ENCODE peak calls at places on chromosomes 16 and 17, in seven cellular contexts. One of them, this sample, is unnamed.

GRCh38 chr16:77974883-77975282 is 47.5 kb upstream of the CLEC3A start:
- DNase-seq in Right ventricle myocardium superior: no peak
- DNase-seq in HFFc6: no peak
- DNase-seq in omental fat pad: no peak
- DNase-seq in left colon: no peak
- DNase-seq in activated CD8-positive, alpha-beta memory T cell treated with anti-CD3 and anti-CD28 coated beads, Interleukin-2, amount 10 ng/mL, durations not matched to agents 7 days and 5 days: peak
- DNase-seq in lung microvascular endothelial cell: peak
- DNase-seq in this sample: no peak

GRCh38 chr17:75845933-75846700 is 1.9 kb upstream of the UNC13D start:
- DNase-seq in Right ventricle myocardium superior: no peak
- DNase-seq in HFFc6: no peak
- DNase-seq in omental fat pad: no peak
- DNase-seq in left colon: peak
- DNase-seq in activated CD8-positive, alpha-beta memory T cell treated with anti-CD3 and anti-CD28 coated beads, Interleukin-2, amount 10 ng/mL, durations not matched to agents 7 days and 5 days: no peak
- DNase-seq in lung microvascular endothelial cell: peak
- DNase-seq in this sample: no peak

GRCh38 chr17:32518856-32519768 is 32.3 kb downstream of the CDK5R1 start:
- DNase-seq in Right ventricle myocardium superior: peak
- DNase-seq in HFFc6: peak
- DNase-seq in omental fat pad: no peak
- DNase-seq in left colon: peak
- DNase-seq in activated CD8-positive, alpha-beta memory T cell treated with anti-CD3 and anti-CD28 coated beads, Interleukin-2, amount 10 ng/mL, durations not matched to agents 7 days and 5 days: peak
- DNase-seq in lung microvascular endothelial cell: peak
- DNase-seq in this sample: no peak

GRCh38 chr17:72004011-72004427 is 116.8 kb upstream of the SOX9 start:
- DNase-seq in Right ventricle myocardium superior: no peak
- DNase-seq in HFFc6: no peak
- DNase-seq in omental fat pad: no peak
- DNase-seq in left colon: no peak
- DNase-seq in activated CD8-positive, alpha-beta memory T cell treated with anti-CD3 and anti-CD28 coated beads, Interleukin-2, amount 10 ng/mL, durations not matched to agents 7 days and 5 days: no peak
- DNase-seq in lung microvascular endothelial cell: no peak
- DNase-seq in this sample: peak

GRCh38 chr16:85750021-85750826 is 672 bp downstream of the C16orf74 start:
- DNase-seq in Right ventricle myocardium superior: peak
- DNase-seq in HFFc6: peak
- DNase-seq in omental fat pad: no peak
- DNase-seq in left colon: peak
- DNase-seq in activated CD8-positive, alpha-beta memory T cell treated with anti-CD3 and anti-CD28 coated beads, Interleukin-2, amount 10 ng/mL, durations not matched to agents 7 days and 5 days: no peak
- DNase-seq in lung microvascular endothelial cell: peak
- DNase-seq in this sample: peak

GRCh38 chr16:58615280-58615679 is 14.3 kb downstream of the CNOT1 start:
- DNase-seq in Right ventricle myocardium superior: no peak
- DNase-seq in HFFc6: no peak
- DNase-seq in omental fat pad: no peak
- DNase-seq in left colon: no peak
- DNase-seq in activated CD8-positive, alpha-beta memory T cell treated with anti-CD3 and anti-CD28 coated beads, Interleukin-2, amount 10 ng/mL, durations not matched to agents 7 days and 5 days: no peak
- DNase-seq in lung microvascular endothelial cell: no peak
- DNase-seq in this sample: peak

GRCh38 chr16:21162661-21163151 is 4.2 kb downstream of the LDAF1 start:
- DNase-seq in Right ventricle myocardium superior: peak
- DNase-seq in HFFc6: no peak
- DNase-seq in omental fat pad: no peak
- DNase-seq in left colon: no peak
- DNase-seq in activated CD8-positive, alpha-beta memory T cell treated with anti-CD3 and anti-CD28 coated beads, Interleukin-2, amount 10 ng/mL, durations not matched to agents 7 days and 5 days: no peak
- DNase-seq in lung microvascular endothelial cell: no peak
- DNase-seq in this sample: peak

GRCh38 chr17:50279181-50279526 is 4.9 kb downstream of the TMEM92 start:
- DNase-seq in Right ventricle myocardium superior: no peak
- DNase-seq in HFFc6: peak
- DNase-seq in omental fat pad: no peak
- DNase-seq in left colon: no peak
- DNase-seq in activated CD8-positive, alpha-beta memory T cell treated with anti-CD3 and anti-CD28 coated beads, Interleukin-2, amount 10 ng/mL, durations not matched to agents 7 days and 5 days: no peak
- DNase-seq in lung microvascular endothelial cell: peak
- DNase-seq in this sample: no peak

GRCh38 chr17:3951420-3951819 is 12.8 kb downstream of the ATP2A3 start:
- DNase-seq in Right ventricle myocardium superior: no peak
- DNase-seq in HFFc6: no peak
- DNase-seq in omental fat pad: no peak
- DNase-seq in left colon: no peak
- DNase-seq in activated CD8-positive, alpha-beta memory T cell treated with anti-CD3 and anti-CD28 coated beads, Interleukin-2, amount 10 ng/mL, durations not matched to agents 7 days and 5 days: no peak
- DNase-seq in lung microvascular endothelial cell: no peak
- DNase-seq in this sample: no peak

GRCh38 chr16:54547052-54547451 is 260.5 kb upstream of the IRX3 start:
- DNase-seq in Right ventricle myocardium superior: no peak
- DNase-seq in HFFc6: no peak
- DNase-seq in omental fat pad: no peak
- DNase-seq in left colon: no peak
- DNase-seq in activated CD8-positive, alpha-beta memory T cell treated with anti-CD3 and anti-CD28 coated beads, Interleukin-2, amount 10 ng/mL, durations not matched to agents 7 days and 5 days: no peak
- DNase-seq in lung microvascular endothelial cell: no peak
- DNase-seq in this sample: no peak

GRCh38 chr17:7238418-7239090 is 703 bp downstream of the PHF23 start:
- DNase-seq in Right ventricle myocardium superior: no peak
- DNase-seq in HFFc6: no peak
- DNase-seq in omental fat pad: no peak
- DNase-seq in left colon: peak
- DNase-seq in activated CD8-positive, alpha-beta memory T cell treated with anti-CD3 and anti-CD28 coated beads, Interleukin-2, amount 10 ng/mL, durations not matched to agents 7 days and 5 days: peak
- DNase-seq in lung microvascular endothelial cell: peak
- DNase-seq in this sample: peak

GRCh38 chr17:80002242-80002641 is 33.4 kb downstream of the TBC1D16 start:
- DNase-seq in Right ventricle myocardium superior: no peak
- DNase-seq in HFFc6: no peak
- DNase-seq in omental fat pad: no peak
- DNase-seq in left colon: no peak
- DNase-seq in activated CD8-positive, alpha-beta memory T cell treated with anti-CD3 and anti-CD28 coated beads, Interleukin-2, amount 10 ng/mL, durations not matched to agents 7 days and 5 days: no peak
- DNase-seq in lung microvascular endothelial cell: no peak
- DNase-seq in this sample: no peak

GRCh38 chr16:74811911-74812310 is 37.3 kb upstream of the FA2H start:
- DNase-seq in Right ventricle myocardium superior: no peak
- DNase-seq in HFFc6: no peak
- DNase-seq in omental fat pad: no peak
- DNase-seq in left colon: peak
- DNase-seq in activated CD8-positive, alpha-beta memory T cell treated with anti-CD3 and anti-CD28 coated beads, Interleukin-2, amount 10 ng/mL, durations not matched to agents 7 days and 5 days: no peak
- DNase-seq in lung microvascular endothelial cell: no peak
- DNase-seq in this sample: peak

GRCh38 chr16:660459-661183 is 7.3 kb upstream of the RHOT2 start:
- DNase-seq in Right ventricle myocardium superior: peak
- DNase-seq in HFFc6: peak
- DNase-seq in omental fat pad: peak
- DNase-seq in left colon: peak
- DNase-seq in activated CD8-positive, alpha-beta memory T cell treated with anti-CD3 and anti-CD28 coated beads, Interleukin-2, amount 10 ng/mL, durations not matched to agents 7 days and 5 days: peak
- DNase-seq in lung microvascular endothelial cell: peak
- DNase-seq in this sample: peak

GRCh38 chr17:79541451-79541850 is 69.4 kb downstream of the RBFOX3 start:
- DNase-seq in Right ventricle myocardium superior: no peak
- DNase-seq in HFFc6: no peak
- DNase-seq in omental fat pad: no peak
- DNase-seq in left colon: no peak
- DNase-seq in activated CD8-positive, alpha-beta memory T cell treated with anti-CD3 and anti-CD28 coated beads, Interleukin-2, amount 10 ng/mL, durations not matched to agents 7 days and 5 days: no peak
- DNase-seq in lung microvascular endothelial cell: no peak
- DNase-seq in this sample: no peak

GRCh38 chr16:29791845-29792797 is 1.6 kb downstream of the KIF22 start:
- DNase-seq in Right ventricle myocardium superior: no peak
- DNase-seq in HFFc6: no peak
- DNase-seq in omental fat pad: no peak
- DNase-seq in left colon: no peak
- DNase-seq in activated CD8-positive, alpha-beta memory T cell treated with anti-CD3 and anti-CD28 coated beads, Interleukin-2, amount 10 ng/mL, durations not matched to agents 7 days and 5 days: no peak
- DNase-seq in lung microvascular endothelial cell: no peak
- DNase-seq in this sample: no peak

GRCh38 chr17:33523577-33523981 is 230.5 kb upstream of the ASIC2 start:
- DNase-seq in Right ventricle myocardium superior: no peak
- DNase-seq in HFFc6: no peak
- DNase-seq in omental fat pad: no peak
- DNase-seq in left colon: no peak
- DNase-seq in activated CD8-positive, alpha-beta memory T cell treated with anti-CD3 and anti-CD28 coated beads, Interleukin-2, amount 10 ng/mL, durations not matched to agents 7 days and 5 days: no peak
- DNase-seq in lung microvascular endothelial cell: no peak
- DNase-seq in this sample: peak

GRCh38 chr17:50152736-50153135 is 2.3 kb upstream of the PPP1R9B start:
- DNase-seq in Right ventricle myocardium superior: no peak
- DNase-seq in HFFc6: no peak
- DNase-seq in omental fat pad: no peak
- DNase-seq in left colon: no peak
- DNase-seq in activated CD8-positive, alpha-beta memory T cell treated with anti-CD3 and anti-CD28 coated beads, Interleukin-2, amount 10 ng/mL, durations not matched to agents 7 days and 5 days: no peak
- DNase-seq in lung microvascular endothelial cell: no peak
- DNase-seq in this sample: no peak

GRCh38 chr17:79732804-79733691 is 2.3 kb downstream of the ENPP7 start:
- DNase-seq in Right ventricle myocardium superior: no peak
- DNase-seq in HFFc6: no peak
- DNase-seq in omental fat pad: no peak
- DNase-seq in left colon: peak
- DNase-seq in activated CD8-positive, alpha-beta memory T cell treated with anti-CD3 and anti-CD28 coated beads, Interleukin-2, amount 10 ng/mL, durations not matched to agents 7 days and 5 days: peak
- DNase-seq in lung microvascular endothelial cell: peak
- DNase-seq in this sample: no peak

GRCh38 chr17:77959926-77960521 is 1.5 kb downstream of the TNRC6C start:
- DNase-seq in Right ventricle myocardium superior: no peak
- DNase-seq in HFFc6: no peak
- DNase-seq in omental fat pad: no peak
- DNase-seq in left colon: no peak
- DNase-seq in activated CD8-positive, alpha-beta memory T cell treated with anti-CD3 and anti-CD28 coated beads, Interleukin-2, amount 10 ng/mL, durations not matched to agents 7 days and 5 days: peak
- DNase-seq in lung microvascular endothelial cell: no peak
- DNase-seq in this sample: peak

GRCh38 chr17:78806451-78806850 is 24.4 kb upstream of the CYTH1 start:
- DNase-seq in Right ventricle myocardium superior: no peak
- DNase-seq in HFFc6: no peak
- DNase-seq in omental fat pad: no peak
- DNase-seq in left colon: no peak
- DNase-seq in activated CD8-positive, alpha-beta memory T cell treated with anti-CD3 and anti-CD28 coated beads, Interleukin-2, amount 10 ng/mL, durations not matched to agents 7 days and 5 days: no peak
- DNase-seq in lung microvascular endothelial cell: no peak
- DNase-seq in this sample: no peak

GRCh38 chr17:52410781-52411180 is 252.3 kb upstream of the CA10 start:
- DNase-seq in Right ventricle myocardium superior: no peak
- DNase-seq in HFFc6: no peak
- DNase-seq in omental fat pad: no peak
- DNase-seq in left colon: no peak
- DNase-seq in activated CD8-positive, alpha-beta memory T cell treated with anti-CD3 and anti-CD28 coated beads, Interleukin-2, amount 10 ng/mL, durations not matched to agents 7 days and 5 days: no peak
- DNase-seq in lung microvascular endothelial cell: no peak
- DNase-seq in this sample: no peak

GRCh38 chr17:7856081-7856791 is 1.1 kb downstream of the NAA38 start:
- DNase-seq in Right ventricle myocardium superior: peak
- DNase-seq in HFFc6: no peak
- DNase-seq in omental fat pad: no peak
- DNase-seq in left colon: peak
- DNase-seq in activated CD8-positive, alpha-beta memory T cell treated with anti-CD3 and anti-CD28 coated beads, Interleukin-2, amount 10 ng/mL, durations not matched to agents 7 days and 5 days: no peak
- DNase-seq in lung microvascular endothelial cell: peak
- DNase-seq in this sample: peak

GRCh38 chr16:49019826-49020401 is 261.7 kb downstream of the CBLN1 start:
- DNase-seq in Right ventricle myocardium superior: no peak
- DNase-seq in HFFc6: no peak
- DNase-seq in omental fat pad: no peak
- DNase-seq in left colon: no peak
- DNase-seq in activated CD8-positive, alpha-beta memory T cell treated with anti-CD3 and anti-CD28 coated beads, Interleukin-2, amount 10 ng/mL, durations not matched to agents 7 days and 5 days: no peak
- DNase-seq in lung microvascular endothelial cell: no peak
- DNase-seq in this sample: no peak

GRCh38 chr16:30166202-30166902 is 17.1 kb upstream of the CORO1A start:
- DNase-seq in Right ventricle myocardium superior: no peak
- DNase-seq in HFFc6: no peak
- DNase-seq in omental fat pad: no peak
- DNase-seq in left colon: no peak
- DNase-seq in activated CD8-positive, alpha-beta memory T cell treated with anti-CD3 and anti-CD28 coated beads, Interleukin-2, amount 10 ng/mL, durations not matched to agents 7 days and 5 days: peak
- DNase-seq in lung microvascular endothelial cell: no peak
- DNase-seq in this sample: no peak

GRCh38 chr17:2867441-2868424 is 71.5 kb downstream of the RAP1GAP2 start:
- DNase-seq in Right ventricle myocardium superior: no peak
- DNase-seq in HFFc6: peak
- DNase-seq in omental fat pad: no peak
- DNase-seq in left colon: no peak
- DNase-seq in activated CD8-positive, alpha-beta memory T cell treated with anti-CD3 and anti-CD28 coated beads, Interleukin-2, amount 10 ng/mL, durations not matched to agents 7 days and 5 days: no peak
- DNase-seq in lung microvascular endothelial cell: no peak
- DNase-seq in this sample: peak

GRCh38 chr17:41917957-41918391 is 777 bp downstream of the ACLY start:
- DNase-seq in Right ventricle myocardium superior: peak
- DNase-seq in HFFc6: no peak
- DNase-seq in omental fat pad: no peak
- DNase-seq in left colon: peak
- DNase-seq in activated CD8-positive, alpha-beta memory T cell treated with anti-CD3 and anti-CD28 coated beads, Interleukin-2, amount 10 ng/mL, durations not matched to agents 7 days and 5 days: peak
- DNase-seq in lung microvascular endothelial cell: peak
- DNase-seq in this sample: peak

GRCh38 chr17:68593331-68593710 is 7.8 kb downstream of the FAM20A start:
- DNase-seq in Right ventricle myocardium superior: no peak
- DNase-seq in HFFc6: no peak
- DNase-seq in omental fat pad: no peak
- DNase-seq in left colon: no peak
- DNase-seq in activated CD8-positive, alpha-beta memory T cell treated with anti-CD3 and anti-CD28 coated beads, Interleukin-2, amount 10 ng/mL, durations not matched to agents 7 days and 5 days: no peak
- DNase-seq in lung microvascular endothelial cell: no peak
- DNase-seq in this sample: no peak

GRCh38 chr17:17186551-17187505 is 19.3 kb downstream of the PLD6 start:
- DNase-seq in Right ventricle myocardium superior: no peak
- DNase-seq in HFFc6: no peak
- DNase-seq in omental fat pad: no peak
- DNase-seq in left colon: no peak
- DNase-seq in activated CD8-positive, alpha-beta memory T cell treated with anti-CD3 and anti-CD28 coated beads, Interleukin-2, amount 10 ng/mL, durations not matched to agents 7 days and 5 days: no peak
- DNase-seq in lung microvascular endothelial cell: no peak
- DNase-seq in this sample: no peak

GRCh38 chr17:19683117-19683516 is 33.3 kb downstream of the SLC47A2 start:
- DNase-seq in Right ventricle myocardium superior: no peak
- DNase-seq in HFFc6: no peak
- DNase-seq in omental fat pad: no peak
- DNase-seq in left colon: no peak
- DNase-seq in activated CD8-positive, alpha-beta memory T cell treated with anti-CD3 and anti-CD28 coated beads, Interleukin-2, amount 10 ng/mL, durations not matched to agents 7 days and 5 days: peak
- DNase-seq in lung microvascular endothelial cell: no peak
- DNase-seq in this sample: no peak

GRCh38 chr17:2828396-2829038 is 32.3 kb downstream of the RAP1GAP2 start:
- DNase-seq in Right ventricle myocardium superior: peak
- DNase-seq in HFFc6: peak
- DNase-seq in omental fat pad: peak
- DNase-seq in left colon: peak
- DNase-seq in activated CD8-positive, alpha-beta memory T cell treated with anti-CD3 and anti-CD28 coated beads, Interleukin-2, amount 10 ng/mL, durations not matched to agents 7 days and 5 days: peak
- DNase-seq in lung microvascular endothelial cell: peak
- DNase-seq in this sample: peak

GRCh38 chr17:73271078-73271477 is 9.4 kb upstream of the CPSF4L start:
- DNase-seq in Right ventricle myocardium superior: peak
- DNase-seq in HFFc6: no peak
- DNase-seq in omental fat pad: no peak
- DNase-seq in left colon: no peak
- DNase-seq in activated CD8-positive, alpha-beta memory T cell treated with anti-CD3 and anti-CD28 coated beads, Interleukin-2, amount 10 ng/mL, durations not matched to agents 7 days and 5 days: no peak
- DNase-seq in lung microvascular endothelial cell: no peak
- DNase-seq in this sample: no peak

GRCh38 chr17:77400445-77400870 is 259.7 kb downstream of the SEC14L1 start:
- DNase-seq in Right ventricle myocardium superior: peak
- DNase-seq in HFFc6: no peak
- DNase-seq in omental fat pad: no peak
- DNase-seq in left colon: no peak
- DNase-seq in activated CD8-positive, alpha-beta memory T cell treated with anti-CD3 and anti-CD28 coated beads, Interleukin-2, amount 10 ng/mL, durations not matched to agents 7 days and 5 days: peak
- DNase-seq in lung microvascular endothelial cell: peak
- DNase-seq in this sample: no peak

This sample was measured in cardiac fibroblast.